ENCODE peak calls at places on chromosome 15, in four cellular contexts. S is HepG2, P is HCT116, N is K562. G is an unnamed sample.

GRCh38 chr15:50298340-50298739 is 32.8 kb upstream of the HDC start:
- DNase-seq in S (no peak), P (no peak), N (no peak), G (no peak)

GRCh38 chr15:68797589-68798377 is 22.9 kb downstream of the ANP32A start:
- DNase-seq in S (no peak), P (no peak), N (peak), G (no peak)

GRCh38 chr15:25693321-25694237 is 169.5 kb downstream of the ATP10A start:
- DNase-seq in S (peak), P (no peak), N (peak), G (no peak)

GRCh38 chr15:63931556-63931955 is 97.8 kb upstream of the HERC1 start:
- DNase-seq in S (no peak), P (no peak), N (no peak), G (no peak)

GRCh38 chr15:40768492-40769309 is 1.1 kb upstream of the C15orf62 start:
- DNase-seq in S (no peak), P (no peak), N (no peak), G (no peak)

GRCh38 chr15:23750776-23751175 is 63.7 kb upstream of the NDN start:
- DNase-seq in S (no peak), P (no peak), N (no peak), G (no peak)

GRCh38 chr15:66216806-66217205 is 36.7 kb downstream of the MEGF11 start:
- DNase-seq in S (no peak), P (no peak), N (no peak), G (no peak)

GRCh38 chr15:40859206-40859851 is 14.7 kb downstream of the RHOV start:
- DNase-seq in S (peak), P (peak), N (peak), G (peak)

GRCh38 chr15:86247249-86247955 is 167.7 kb downstream of the AGBL1 start:
- DNase-seq in S (no peak), P (no peak), N (no peak), G (no peak)

GRCh38 chr15:34039506-34040123 is 611 bp upstream of the AVEN start:
- DNase-seq in S (no peak), P (no peak), N (no peak), G (no peak)

GRCh38 chr15:94793641-94794040 is 562.3 kb downstream of the MCTP2 start:
- DNase-seq in S (no peak), P (no peak), N (no peak), G (no peak)

GRCh38 chr15:25728816-25729215 is 134.3 kb downstream of the ATP10A start:
- DNase-seq in S (no peak), P (no peak), N (no peak), G (no peak)

GRCh38 chr15:40731034-40731433 is 24.0 kb downstream of the RMDN3 start:
- DNase-seq in S (no peak), P (no peak), N (no peak), G (no peak)

GRCh38 chr15:85773249-85773648 is 21.5 kb downstream of the KLHL25 start:
- DNase-seq in S (no peak), P (no peak), N (no peak), G (no peak)

GRCh38 chr15:81002254-81003022 is 1.7 kb downstream of the TLNRD1 start:
- DNase-seq in S (no peak), P (no peak), N (no peak), G (no peak)

GRCh38 chr15:53323197-53323596 is 436.3 kb downstream of the WDR72 start:
- DNase-seq in S (no peak), P (no peak), N (no peak), G (no peak)

GRCh38 chr15:44427756-44428724 is 611 bp downstream of the CTDSPL2 start:
- DNase-seq in S (peak), P (peak), N (no peak), G (no peak)

GRCh38 chr15:63586790-63587189 is 10.4 kb upstream of the FBXL22 start:
- DNase-seq in S (no peak), P (no peak), N (no peak), G (no peak)

GRCh38 chr15:74963213-74963612 is 6.6 kb upstream of the RPP25 start:
- DNase-seq in S (no peak), P (no peak), N (no peak), G (no peak)

GRCh38 chr15:70328137-70329115 is 230.7 kb upstream of the TLE3 start:
- DNase-seq in S (no peak), P (no peak), N (no peak), G (no peak)

GRCh38 chr15:70427120-70427519 is 329.4 kb upstream of the TLE3 start:
- DNase-seq in S (no peak), P (no peak), N (no peak), G (no peak)

GRCh38 chr15:70246623-70247200 is 149.0 kb upstream of the TLE3 start:
- DNase-seq in S (no peak), P (no peak), N (no peak), G (no peak)

GRCh38 chr15:63276342-63277043 is 912 bp upstream of the APH1B start:
- DNase-seq in S (no peak), P (no peak), N (no peak), G (no peak)

GRCh38 chr15:40219801-40220200 is 19.1 kb upstream of the PAK6 start:
- DNase-seq in S (no peak), P (no peak), N (no peak), G (no peak)

GRCh38 chr15:25182736-25183445 is 228.1 kb downstream of the SNRPN start:
- DNase-seq in S (no peak), P (no peak), N (no peak), G (no peak)

GRCh38 chr15:77851696-77852095 is 219.0 kb upstream of the LINGO1 start:
- DNase-seq in S (peak), P (no peak), N (no peak), G (no peak)

GRCh38 chr15:70245932-70246622 is 148.4 kb upstream of the TLE3 start:
- DNase-seq in S (no peak), P (peak), N (no peak), G (no peak)

GRCh38 chr15:92869263-92869940 is 30.7 kb upstream of the CHD2 start:
- DNase-seq in S (peak), P (no peak), N (no peak), G (no peak)

GRCh38 chr15:31469801-31470545 is 143.3 kb downstream of the KLF13 start:
- DNase-seq in S (no peak), P (no peak), N (no peak), G (no peak)

GRCh38 chr15:69224383-69224782 is 63.9 kb downstream of the GLCE start:
- DNase-seq in S (peak), P (no peak), N (no peak), G (no peak)

GRCh38 chr15:62491642-62492041 is 326.6 kb upstream of the C2CD4B start:
- DNase-seq in S (peak), P (no peak), N (no peak), G (no peak)

GRCh38 chr15:28128036-28128435 is 28.9 kb upstream of the OCA2 start:
- DNase-seq in S (no peak), P (no peak), N (no peak), G (no peak)

GRCh38 chr15:93031103-93031464 is 57.9 kb downstream of the RGMA start:
- DNase-seq in S (no peak), P (no peak), N (no peak), G (no peak)

GRCh38 chr15:89754361-89755154 is 3.5 kb upstream of the MESP1 start:
- DNase-seq in S (no peak), P (no peak), N (no peak), G (no peak)

GRCh38 chr15:80788536-80788935 is 9.4 kb downstream of the CEMIP start:
- DNase-seq in S (no peak), P (no peak), N (no peak), G (no peak)

GRCh38 chr15:101651753-101652097 is 456 bp downstream of the TM2D3 start:
- DNase-seq in S (peak), P (no peak), N (no peak), G (no peak)
- TF ChIP-seq TCF7L2 in S (no peak), P (no peak), N (no peak), G (no peak)

GRCh38 chr15:73212424-73212823 is 156.3 kb downstream of the HCN4 start:
- DNase-seq in S (no peak), P (no peak), N (no peak), G (no peak)

DNA sequence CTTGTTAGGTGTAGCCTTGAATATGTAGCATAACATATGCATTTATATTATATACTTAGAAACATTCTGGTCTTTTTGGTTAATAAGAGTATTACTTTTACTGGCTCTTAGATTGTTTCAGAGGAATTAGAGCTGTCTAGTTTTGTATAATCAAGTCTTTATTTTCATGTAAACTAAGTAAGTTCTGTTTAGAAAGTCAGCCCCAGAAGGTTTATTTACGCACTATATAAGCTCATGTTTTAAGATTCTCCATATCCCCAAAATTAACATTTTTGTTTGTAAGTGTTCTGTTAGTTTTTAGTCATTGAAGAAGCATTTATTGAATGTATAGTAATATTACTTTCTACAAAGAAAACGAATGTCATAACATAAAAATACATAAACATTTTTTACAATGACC is 158.1 kb downstream of the HCN4 start:
- DNase-seq in S (no peak), P (no peak), N (no peak), G (no peak)
- TF ChIP-seq TCF7L2 in S (no peak), P (no peak), N (no peak), G (no peak)

GRCh38 chr15:88301311-88301710 is 44.8 kb upstream of the NTRK3 start:
- DNase-seq in S (no peak), P (no peak), N (no peak), G (no peak)
- TF ChIP-seq TCF7L2 in S (no peak), P (no peak), N (no peak), G (no peak)

GRCh38 chr15:65069779-65070546 is 2.2 kb upstream of the RASL12 start:
- DNase-seq in S (no peak), P (no peak), N (no peak), G (no peak)

GRCh38 chr15:65067334-65067644 is 502 bp downstream of the RASL12 start:
- DNase-seq in S (no peak), P (no peak), N (no peak), G (no peak)

GRCh38 chr15:65068436-65068835 is 645 bp upstream of the RASL12 start:
- DNase-seq in S (no peak), P (no peak), N (no peak), G (no peak)

GRCh38 chr15:65067645-65068416 is at the start of gene RASL12:
- DNase-seq in S (no peak), P (no peak), N (peak), G (no peak)

DNA sequence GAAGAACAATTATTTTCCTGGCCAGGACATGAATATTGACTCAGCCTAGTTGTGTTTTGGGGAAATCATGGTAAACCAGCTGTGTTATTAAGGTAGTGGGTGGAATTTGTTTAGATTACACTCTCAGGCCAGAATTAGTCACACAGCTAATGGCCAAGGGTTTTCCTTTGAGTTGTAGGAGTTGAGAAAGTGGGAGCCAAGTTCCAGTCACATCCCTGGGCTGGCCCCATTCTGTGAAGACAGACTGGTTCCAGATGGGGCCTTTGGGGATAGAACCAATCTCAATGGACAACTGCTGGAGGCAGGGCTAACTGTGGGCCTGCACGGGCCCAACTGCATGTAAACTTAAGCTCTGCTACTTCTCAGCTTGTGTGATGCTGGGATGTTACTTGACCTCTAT is 1.4 kb upstream of the RASL12 start:
- DNase-seq in S (no peak), P (no peak), N (no peak), G (no peak)
- TF ChIP-seq TCF7L2 in S (no peak), P (no peak), N (no peak), G (no peak)

DNA sequence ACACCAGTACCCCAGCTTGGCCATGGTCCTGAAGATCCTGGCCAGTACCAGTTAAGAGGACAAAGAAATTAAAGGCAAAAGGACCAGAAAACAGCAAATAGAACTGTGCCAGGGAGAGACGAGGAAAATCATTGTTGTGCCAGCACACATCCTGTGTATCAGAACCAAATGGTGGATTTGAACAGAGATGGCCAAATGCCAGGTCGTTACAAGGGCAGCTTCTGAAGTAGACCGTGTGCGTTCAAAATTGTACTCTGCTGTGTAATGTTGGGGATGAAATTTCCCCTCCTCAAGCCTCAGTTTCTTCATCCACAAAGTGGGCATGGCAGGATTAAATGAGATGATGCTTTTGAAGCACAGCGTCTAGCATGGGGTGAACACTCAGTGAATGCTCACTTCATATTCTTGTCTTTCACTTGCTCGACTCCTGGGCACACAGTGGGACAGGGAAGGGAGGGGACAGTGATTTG is 43.1 kb upstream of the CTSH start:
- DNase-seq in S (no peak), P (no peak), N (no peak), G (no peak)
- TF ChIP-seq TCF7L2 in S (no peak), P (no peak), N (no peak), G (no peak)

DNA sequence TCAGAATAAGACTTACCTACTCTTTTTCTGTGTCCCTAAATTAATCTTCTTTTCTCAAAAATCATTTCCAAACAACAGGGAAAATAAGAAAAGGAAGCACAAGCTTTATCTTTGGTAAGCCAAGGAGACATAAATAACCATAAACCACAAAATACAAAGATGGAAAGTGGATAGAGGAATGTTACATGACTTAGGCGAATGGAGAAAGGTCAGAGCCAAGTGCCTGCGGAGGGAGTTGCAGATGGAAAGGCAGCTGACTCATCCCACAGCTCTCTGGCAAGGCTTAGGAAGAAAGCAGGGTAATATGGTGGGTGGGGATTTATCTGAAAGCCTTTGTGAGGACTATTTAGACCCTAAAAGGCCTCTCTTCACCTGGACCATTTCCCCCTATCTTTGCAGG is 72.8 kb downstream of the GALK2 start:
- DNase-seq in S (no peak), P (no peak), N (no peak), G (no peak)
- TF ChIP-seq TCF7L2 in S (no peak), P (no peak), N (no peak), G (no peak)

DNA sequence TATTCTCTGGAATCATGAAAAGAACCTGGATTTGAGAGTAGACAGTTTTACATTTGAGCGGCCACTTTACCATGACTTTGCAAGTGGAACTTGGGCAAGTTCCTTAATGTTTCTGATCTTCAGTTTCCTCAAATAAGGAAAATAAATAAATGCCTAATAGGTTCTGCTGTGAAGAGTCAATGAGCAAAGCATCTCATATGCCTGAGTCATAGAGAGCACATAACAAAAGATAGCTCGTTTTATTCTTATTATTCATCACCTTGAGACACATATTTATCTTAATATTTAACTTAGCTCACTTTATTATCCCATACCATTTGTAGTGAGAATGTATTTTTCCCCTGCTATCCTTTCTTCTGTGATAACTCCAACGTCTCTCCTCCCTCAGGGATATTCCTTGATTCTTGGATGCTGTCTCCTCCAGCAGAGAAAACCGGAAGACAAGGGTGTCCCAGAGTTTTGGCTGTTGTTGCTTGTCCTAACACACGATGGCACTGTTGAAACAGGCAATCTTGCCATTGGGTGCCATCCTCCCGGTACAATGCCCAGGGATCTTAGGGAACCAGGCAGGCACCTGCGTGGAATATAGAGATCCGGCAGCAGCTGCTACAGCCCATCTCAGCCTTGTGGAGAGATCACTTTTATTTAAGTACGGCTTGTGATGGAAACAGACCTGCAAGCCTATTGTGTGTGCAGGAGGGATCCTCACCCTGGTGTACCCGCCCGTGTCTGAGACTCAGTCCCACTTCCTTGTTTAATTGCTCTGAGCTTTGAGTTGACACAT is 33.3 kb upstream of the VPS33B start:
- DNase-seq in S (peak), P (peak), N (no peak), G (peak)
- TF ChIP-seq TCF7L2 in S (no peak), P (no peak), N (no peak), G (no peak)

G was measured in Panc1.